ENCODE peak calls at places on chromosomes 2 and 18, in six cellular contexts. F, V, E, L, G and B are unnamed samples.

GRCh38 chr2:217331577-217332139 is 471.8 kb upstream of the TNP1 start:
- DNase-seq in F (peak; percentile 19), V (no peak), E (peak; percentile 42), L (no peak), G (peak; percentile 15), B (peak; percentile 99)

GRCh38 chr2:168192839-168193616 is 54.4 kb downstream of the STK39 start:
- DNase-seq in F (no peak), V (no peak), E (peak; percentile 34), L (no peak), G (no peak), B (no peak)

GRCh38 chr2:84879595-84880394 is 1.1 kb downstream of the TRABD2A start:
- DNase-seq in F (no peak), V (peak; percentile 55), E (no peak), L (no peak), G (no peak), B (no peak)

GRCh38 chr2:218270721-218271486 is 585 bp downstream of the PNKD start:
- DNase-seq in F (no peak), V (no peak), E (peak; percentile 33), L (no peak), G (no peak), B (no peak)

GRCh38 chr2:177465400-177466138 is 73.0 kb downstream of the AGPS start:
- DNase-seq in F (no peak), V (no peak), E (no peak), L (no peak), G (no peak), B (no peak)

GRCh38 chr2:164599954-164600589 is 21.2 kb downstream of the GRB14 start:
- DNase-seq in F (peak; percentile 53), V (peak; percentile 26), E (peak; percentile 91), L (peak; percentile 43), G (no peak), B (peak; percentile 88)

GRCh38 chr2:191675807-191676667 is 1.9 kb upstream of the NABP1 start:
- DNase-seq in F (no peak), V (no peak), E (peak; percentile 37), L (peak; percentile 76), G (no peak), B (no peak)

GRCh38 chr2:52000156-52000855 is 968.4 kb upstream of the NRXN1 start:
- DNase-seq in F (no peak), V (no peak), E (no peak), L (no peak), G (no peak), B (no peak)

GRCh38 chr18:47682876-47683275 is 247.6 kb downstream of the SMAD2 start:
- DNase-seq in F (no peak), V (no peak), E (no peak), L (no peak), G (no peak), B (no peak)

GRCh38 chr18:48669180-48669675 is 130.4 kb downstream of the CTIF start:
- DNase-seq in F (no peak), V (no peak), E (no peak), L (no peak), G (no peak), B (no peak)

GRCh38 chr2:33158482-33159003 is 211.8 kb downstream of the LTBP1 start:
- DNase-seq in F (no peak), V (no peak), E (peak; percentile 85), L (no peak), G (no peak), B (no peak)

DNA sequence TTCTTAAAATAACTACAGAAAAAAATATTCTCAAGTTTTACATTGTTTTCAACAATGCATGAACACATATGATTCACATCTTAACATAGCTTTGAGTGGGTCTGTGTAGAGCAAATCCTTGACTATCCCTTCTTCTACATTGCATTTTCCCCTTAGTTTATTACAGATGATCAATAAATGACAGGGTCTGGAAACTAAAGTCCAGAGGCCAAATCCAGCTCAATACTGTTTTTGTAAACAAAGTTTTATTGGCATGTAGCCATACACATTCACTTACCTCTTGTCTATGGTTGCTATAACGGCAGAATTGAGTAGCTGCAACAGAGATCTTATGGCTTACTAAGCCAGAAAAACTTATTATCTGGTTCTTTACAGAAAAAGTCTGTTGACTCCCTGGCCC is 12.9 kb downstream of the FANCL start:
- DNase-seq in F (no peak), V (no peak), E (no peak), L (no peak), G (no peak), B (no peak)
- TF ChIP-seq JUN in F (no peak), V (no peak), E (no peak), L (no peak), G (no peak), B (no peak)

GRCh38 chr18:57856128-57856527 is 53.0 kb upstream of the ATP8B1 start:
- DNase-seq in F (no peak), V (no peak), E (no peak), L (no peak), G (no peak), B (no peak)

GRCh38 chr18:57854726-57855125 is 51.6 kb upstream of the ATP8B1 start:
- DNase-seq in F (no peak), V (no peak), E (no peak), L (no peak), G (no peak), B (no peak)

GRCh38 chr18:57856707-57857280 is 53.7 kb upstream of the ATP8B1 start:
- DNase-seq in F (no peak), V (no peak), E (no peak), L (no peak), G (no peak), B (no peak)

GRCh38 chr18:57863706-57864105 is 60.6 kb upstream of the ATP8B1 start:
- DNase-seq in F (no peak), V (no peak), E (no peak), L (no peak), G (no peak), B (no peak)

DNA sequence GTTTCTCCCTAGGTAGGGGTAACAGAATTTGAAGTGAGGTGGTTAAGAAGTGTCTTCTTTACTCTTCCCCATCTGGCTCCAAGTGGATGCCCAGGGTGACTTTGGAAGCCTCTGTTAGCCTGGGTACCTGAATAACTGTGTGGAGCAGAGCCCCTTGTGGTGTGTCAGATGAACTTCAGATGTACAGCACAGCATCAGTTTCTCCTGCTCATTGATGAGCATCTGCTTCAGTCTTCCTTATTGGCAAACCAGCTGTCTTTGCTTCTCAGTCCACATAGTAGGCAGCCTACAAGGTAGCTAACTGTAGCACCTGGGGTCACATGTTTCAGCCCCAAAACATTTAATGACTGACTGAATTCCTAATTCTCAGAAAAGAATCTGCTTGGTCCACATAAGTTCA is 56.2 kb upstream of the ATP8B1 start:
- DNase-seq in F (peak; percentile 27), V (peak; percentile 20), E (peak; percentile 35), L (peak; percentile 35), G (no peak), B (peak; percentile 44)
- TF ChIP-seq JUN in F (no peak), V (no peak), E (no peak), L (no peak), G (no peak), B (no peak)

GRCh38 chr18:78292602-78293001 is 687.0 kb upstream of the SALL3 start:
- DNase-seq in F (no peak), V (no peak), E (no peak), L (no peak), G (no peak), B (no peak)
- TF ChIP-seq JUN in F (no peak), V (no peak), E (no peak), L (no peak), G (no peak), B (no peak)

GRCh38 chr2:161905389-161906046 is 168.5 kb downstream of the DPP4 start:
- DNase-seq in F (no peak), V (no peak), E (peak; percentile 95), L (no peak), G (no peak), B (peak; percentile 11)
- TF ChIP-seq JUN in F (no peak), V (no peak), E (peak; percentile 83), L (no peak), G (no peak), B (no peak)

DNA sequence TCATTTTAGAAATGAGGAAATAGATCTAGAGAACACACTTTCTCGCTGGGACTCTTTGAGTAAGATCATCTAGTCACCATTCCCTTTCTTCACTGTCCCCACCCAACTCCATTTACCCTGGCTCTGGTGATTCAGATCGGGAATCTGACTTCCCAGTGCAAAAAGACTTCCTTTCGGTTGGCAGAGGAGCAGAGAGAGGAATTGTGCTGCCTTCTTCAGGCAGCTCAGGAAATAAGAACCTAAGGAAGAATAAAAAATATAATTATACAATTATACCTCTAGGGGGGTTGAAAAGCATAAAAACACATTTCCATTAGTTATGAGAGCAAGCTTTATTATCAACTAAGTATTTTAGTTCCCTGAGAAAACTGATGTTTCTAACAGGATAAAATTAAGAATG is 9.3 kb upstream of the MPP4 start:
- DNase-seq in F (no peak), V (no peak), E (peak; percentile 67), L (no peak), G (no peak), B (no peak)
- TF ChIP-seq JUN in F (no peak), V (no peak), E (no peak), L (no peak), G (no peak), B (no peak)